ENCODE peak calls at places on chromosomes 4 and X, in seven cellular contexts. W is iPS-NIHi11, T is activated gamma-delta T cell treated with Interleukin-2 at 50 U/mL for 16 hours, N is HCEC 1CT, Y is HepG2, D is hepatic stellate cell, L is posterior vena cava. C is an unnamed sample.

GRCh38 chr4:147596976-147597375 is 20.2 kb upstream of the TMEM184C start:
- DNase-seq in Y (no peak), D (peak), T (no peak), N (peak), L (no peak), W (peak), C (no peak)

GRCh38 chr4:155722816-155723499 is 35.9 kb upstream of the GUCY1B1 start:
- DNase-seq in T (no peak), Y (no peak), L (no peak), N (peak), W (no peak), D (no peak), C (no peak)

GRCh38 chrX:153726286-153727107 is 1.8 kb downstream of the ABCD1 start:
- DNase-seq in N (peak), W (peak), T (no peak), D (peak), L (peak), Y (peak), C (peak)

GRCh38 chr4:83490876-83491450 is 6.1 kb upstream of the ABRAXAS1 start:
- DNase-seq in Y (peak), W (peak), L (no peak), N (peak), D (peak), T (peak), C (no peak)

GRCh38 chr4:127781303-127782024 is 658 bp upstream of the HSPA4L start:
- DNase-seq in D (peak), N (no peak), Y (no peak), W (peak), L (peak), T (no peak), C (no peak)

GRCh38 chr4:118816538-118817177 is 19.3 kb downstream of the SEC24D start:
- DNase-seq in L (no peak), N (peak), T (no peak), D (peak), W (no peak), Y (no peak), C (no peak)

GRCh38 chr4:183507928-183508327 is 3.1 kb downstream of the ING2 start:
- DNase-seq in Y (peak), D (no peak), W (no peak), N (no peak), T (no peak), L (no peak), C (peak)

GRCh38 chr4:114163051-114163450 is 183.6 kb upstream of the ARSJ start:
- DNase-seq in L (no peak), W (no peak), D (no peak), Y (no peak), T (no peak), N (peak), C (no peak)

GRCh38 chrX:40173662-40174593 is 76.2 kb upstream of the BCOR start:
- DNase-seq in T (peak), W (no peak), D (no peak), N (no peak), Y (peak), L (peak), C (peak)

C was measured in colonic mucosa.